ENCODE peak calls at places on chromosomes 13 and 19, in five cellular contexts. One of them, this sample, is unnamed.

GRCh38 chr19:29878973-29879654 is 62.9 kb upstream of the URI1 start:
- DNase-seq in foreskin fibroblast: peak
- DNase-seq in fibroblast of pulmonary artery: peak
- DNase-seq in fibroblast of mammary gland: peak
- DNase-seq in tibial nerve: peak
- DNase-seq in this sample: no peak

GRCh38 chr19:14385492-14385891 is 4.2 kb downstream of the ADGRE5 start:
- DNase-seq in foreskin fibroblast: no peak
- DNase-seq in fibroblast of pulmonary artery: no peak
- DNase-seq in fibroblast of mammary gland: no peak
- DNase-seq in tibial nerve: no peak
- DNase-seq in this sample: no peak

GRCh38 chr13:85582890-85583289 is 216.3 kb downstream of the SLITRK6 start:
- DNase-seq in foreskin fibroblast: no peak
- DNase-seq in fibroblast of pulmonary artery: no peak
- DNase-seq in fibroblast of mammary gland: peak
- DNase-seq in tibial nerve: no peak
- DNase-seq in this sample: no peak

GRCh38 chr13:45040626-45041025 is 51.3 kb downstream of the GPALPP1 start:
- DNase-seq in foreskin fibroblast: no peak
- DNase-seq in fibroblast of pulmonary artery: peak
- DNase-seq in fibroblast of mammary gland: peak
- DNase-seq in tibial nerve: no peak
- DNase-seq in this sample: no peak

GRCh38 chr13:41934994-41935393 is 25.9 kb downstream of the VWA8 start:
- DNase-seq in foreskin fibroblast: no peak
- DNase-seq in fibroblast of pulmonary artery: no peak
- DNase-seq in fibroblast of mammary gland: no peak
- DNase-seq in tibial nerve: no peak
- DNase-seq in this sample: no peak

GRCh38 chr13:107238262-107238661 is 670.3 kb upstream of the ARGLU1 start:
- DNase-seq in foreskin fibroblast: no peak
- DNase-seq in fibroblast of pulmonary artery: no peak
- DNase-seq in fibroblast of mammary gland: no peak
- DNase-seq in tibial nerve: no peak
- DNase-seq in this sample: no peak

GRCh38 chr13:46846736-46847135 is 49.8 kb upstream of the ESD start:
- DNase-seq in foreskin fibroblast: no peak
- DNase-seq in fibroblast of pulmonary artery: no peak
- DNase-seq in fibroblast of mammary gland: no peak
- DNase-seq in tibial nerve: no peak
- DNase-seq in this sample: no peak

GRCh38 chr13:47661076-47661475 is 340.0 kb downstream of the SUCLA2 start:
- DNase-seq in foreskin fibroblast: peak
- DNase-seq in fibroblast of pulmonary artery: peak
- DNase-seq in fibroblast of mammary gland: peak
- DNase-seq in tibial nerve: no peak
- DNase-seq in this sample: peak

GRCh38 chr13:30394798-30395191 is 27.5 kb upstream of the UBE2L5 start:
- DNase-seq in foreskin fibroblast: no peak
- DNase-seq in fibroblast of pulmonary artery: no peak
- DNase-seq in fibroblast of mammary gland: peak
- DNase-seq in tibial nerve: no peak
- DNase-seq in this sample: no peak

GRCh38 chr13:111145506-111145905 is 30.4 kb downstream of the ARHGEF7 start:
- DNase-seq in foreskin fibroblast: no peak
- DNase-seq in fibroblast of pulmonary artery: no peak
- DNase-seq in fibroblast of mammary gland: no peak
- DNase-seq in tibial nerve: no peak
- DNase-seq in this sample: no peak

GRCh38 chr13:27619093-27619705 is 1.1 kb downstream of the LNX2 start:
- DNase-seq in foreskin fibroblast: no peak
- DNase-seq in fibroblast of pulmonary artery: peak
- DNase-seq in fibroblast of mammary gland: peak
- DNase-seq in tibial nerve: no peak
- DNase-seq in this sample: no peak

GRCh38 chr13:28117689-28118377 is 17.5 kb upstream of the FLT3 start:
- DNase-seq in foreskin fibroblast: no peak
- DNase-seq in fibroblast of pulmonary artery: peak
- DNase-seq in fibroblast of mammary gland: no peak
- DNase-seq in tibial nerve: peak
- DNase-seq in this sample: no peak

GRCh38 chr13:99384468-99384867 is 77.3 kb upstream of the GPR183 start:
- DNase-seq in foreskin fibroblast: no peak
- DNase-seq in fibroblast of pulmonary artery: no peak
- DNase-seq in fibroblast of mammary gland: no peak
- DNase-seq in tibial nerve: no peak
- DNase-seq in this sample: no peak

GRCh38 chr19:43700368-43701015 is 15.4 kb upstream of the IRGC start:
- DNase-seq in foreskin fibroblast: peak
- DNase-seq in fibroblast of pulmonary artery: peak
- DNase-seq in fibroblast of mammary gland: peak
- DNase-seq in tibial nerve: peak
- DNase-seq in this sample: peak

DNA sequence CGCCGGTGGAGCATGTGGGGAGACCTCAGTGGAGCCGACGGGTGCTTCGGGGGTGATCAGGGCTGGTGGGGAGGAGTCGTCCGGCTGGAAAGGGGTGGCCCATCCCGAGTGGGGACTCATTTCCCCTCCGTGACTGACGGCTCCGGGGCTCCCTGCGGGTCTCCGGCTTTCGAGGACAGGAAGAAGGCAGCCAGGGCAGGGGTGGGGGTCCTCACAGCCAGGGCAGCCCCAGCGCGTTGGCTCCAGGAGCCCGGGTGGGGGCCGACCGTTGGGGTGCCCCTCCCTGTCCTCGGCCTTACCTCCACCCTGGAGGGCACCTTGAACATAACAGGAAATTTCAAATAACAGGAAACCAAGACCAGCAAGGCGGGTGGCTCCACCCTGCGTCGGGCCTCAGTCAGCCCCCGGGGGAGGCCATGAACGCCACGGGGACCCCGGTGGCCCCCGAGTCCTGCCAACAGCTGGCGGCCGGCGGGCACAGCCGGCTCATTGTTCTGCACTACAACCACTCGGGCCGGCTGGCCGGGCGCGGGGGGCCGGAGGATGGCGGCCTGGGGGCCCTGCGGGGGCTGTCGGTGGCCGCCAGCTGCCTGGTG is at the start of gene S1PR4:
- DNase-seq in foreskin fibroblast: no peak
- DNase-seq in fibroblast of pulmonary artery: no peak
- DNase-seq in fibroblast of mammary gland: no peak
- DNase-seq in tibial nerve: no peak
- DNase-seq in this sample: no peak
- H3K4me3 ChIP-seq in foreskin fibroblast: no peak
- H3K4me3 ChIP-seq in fibroblast of pulmonary artery: no peak
- H3K4me3 ChIP-seq in fibroblast of mammary gland: no peak
- H3K4me3 ChIP-seq in tibial nerve: no peak
- H3K4me3 ChIP-seq in this sample: no peak

GRCh38 chr13:62019858-62020257 is 604.2 kb upstream of the PCDH20 start:
- DNase-seq in foreskin fibroblast: no peak
- DNase-seq in fibroblast of pulmonary artery: no peak
- DNase-seq in fibroblast of mammary gland: no peak
- DNase-seq in tibial nerve: no peak
- DNase-seq in this sample: no peak

DNA sequence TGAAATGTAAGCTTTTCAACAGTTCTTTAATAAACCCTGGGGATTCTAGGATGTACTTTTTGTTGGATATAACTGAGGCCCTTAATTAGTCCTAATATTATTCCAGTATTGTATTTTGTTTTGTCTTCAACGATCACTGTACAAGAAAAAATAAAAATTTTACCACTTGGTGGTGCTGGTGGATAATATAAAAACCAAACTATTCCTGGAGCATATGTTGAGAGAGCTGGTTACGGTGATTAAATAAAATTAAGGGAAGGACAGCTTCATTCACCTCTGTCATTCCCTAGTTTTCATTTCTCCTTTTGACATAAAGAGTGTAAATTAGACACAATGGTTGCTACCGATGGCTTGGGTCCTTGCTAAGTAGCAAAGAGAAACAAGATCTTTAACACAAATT is 598.6 kb upstream of the PCDH20 start:
- DNase-seq in foreskin fibroblast: no peak
- DNase-seq in fibroblast of pulmonary artery: peak
- DNase-seq in fibroblast of mammary gland: peak
- DNase-seq in tibial nerve: no peak
- DNase-seq in this sample: no peak
- H3K4me3 ChIP-seq in foreskin fibroblast: peak
- H3K4me3 ChIP-seq in fibroblast of pulmonary artery: no peak
- H3K4me3 ChIP-seq in fibroblast of mammary gland: no peak
- H3K4me3 ChIP-seq in tibial nerve: no peak
- H3K4me3 ChIP-seq in this sample: peak

GRCh38 chr19:17830567-17831418 is 9.5 kb upstream of the INSL3 start:
- DNase-seq in foreskin fibroblast: peak
- DNase-seq in fibroblast of pulmonary artery: peak
- DNase-seq in fibroblast of mammary gland: peak
- DNase-seq in tibial nerve: peak
- DNase-seq in this sample: peak
- H3K4me3 ChIP-seq in foreskin fibroblast: peak
- H3K4me3 ChIP-seq in fibroblast of pulmonary artery: peak
- H3K4me3 ChIP-seq in fibroblast of mammary gland: peak
- H3K4me3 ChIP-seq in tibial nerve: no peak
- H3K4me3 ChIP-seq in this sample: peak

DNA sequence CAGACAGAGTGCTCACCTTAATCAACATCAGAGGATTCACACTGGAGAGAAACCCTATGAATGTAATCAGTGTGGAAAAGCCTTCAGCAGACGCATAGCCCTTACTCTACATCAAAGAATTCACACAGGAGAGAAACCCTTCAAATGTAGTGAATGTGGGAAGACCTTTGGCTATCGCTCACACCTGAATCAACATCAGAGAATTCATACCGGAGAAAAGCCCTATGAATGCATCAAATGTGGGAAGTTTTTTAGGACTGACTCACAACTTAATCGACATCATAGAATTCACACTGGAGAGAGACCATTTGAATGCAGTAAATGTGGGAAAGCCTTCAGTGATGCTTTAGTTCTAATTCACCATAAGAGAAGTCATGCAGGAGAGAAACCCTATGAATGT is 18.3 kb downstream of the ZNF527 start:
- DNase-seq in foreskin fibroblast: no peak
- DNase-seq in fibroblast of pulmonary artery: no peak
- DNase-seq in fibroblast of mammary gland: peak
- DNase-seq in tibial nerve: no peak
- DNase-seq in this sample: no peak
- H3K4me3 ChIP-seq in foreskin fibroblast: no peak
- H3K4me3 ChIP-seq in fibroblast of pulmonary artery: no peak
- H3K4me3 ChIP-seq in fibroblast of mammary gland: no peak
- H3K4me3 ChIP-seq in tibial nerve: no peak
- H3K4me3 ChIP-seq in this sample: no peak

GRCh38 chr13:38703255-38703654 is 16.4 kb downstream of the FREM2 start:
- DNase-seq in foreskin fibroblast: no peak
- DNase-seq in fibroblast of pulmonary artery: no peak
- DNase-seq in fibroblast of mammary gland: no peak
- DNase-seq in tibial nerve: no peak
- DNase-seq in this sample: no peak
- H3K4me3 ChIP-seq in foreskin fibroblast: no peak
- H3K4me3 ChIP-seq in fibroblast of pulmonary artery: no peak
- H3K4me3 ChIP-seq in fibroblast of mammary gland: no peak
- H3K4me3 ChIP-seq in tibial nerve: no peak
- H3K4me3 ChIP-seq in this sample: no peak

GRCh38 chr13:77760893-77761292 is 63.4 kb downstream of the SLAIN1 start:
- DNase-seq in foreskin fibroblast: no peak
- DNase-seq in fibroblast of pulmonary artery: no peak
- DNase-seq in fibroblast of mammary gland: no peak
- DNase-seq in tibial nerve: no peak
- DNase-seq in this sample: no peak
- H3K4me3 ChIP-seq in foreskin fibroblast: no peak
- H3K4me3 ChIP-seq in fibroblast of pulmonary artery: no peak
- H3K4me3 ChIP-seq in fibroblast of mammary gland: no peak
- H3K4me3 ChIP-seq in tibial nerve: no peak
- H3K4me3 ChIP-seq in this sample: no peak

This sample was measured in skeletal muscle cell.